ENCODE peak calls at places on chromosomes 12 and 14, in five cellular contexts. F is retina, Z is RPMI8226, X is iPS-NIHi11, U is progenitor cell of endocrine pancreas. P is an unnamed sample.

GRCh38 chr12:9931245-9931644 is 925 bp downstream of the CLEC2A start:
- DNase-seq in U (no peak), Z (no peak), F (no peak), X (no peak), P (no peak)

GRCh38 chr12:111529424-111530368 is 69.4 kb downstream of the ATXN2 start:
- DNase-seq in F (peak), U (peak), X (peak), Z (peak), P (peak)

GRCh38 chr12:57460457-57461325 is 1.1 kb downstream of the GLI1 start:
- DNase-seq in U (no peak), X (peak), Z (peak), F (peak), P (no peak)

GRCh38 chr14:56422703-56423213 is 156.8 kb upstream of the TMEM260 start:
- DNase-seq in Z (peak), F (peak), U (no peak), X (peak), P (peak)

GRCh38 chr12:69966839-69967238 is 141.8 kb downstream of the MYRFL start:
- DNase-seq in X (no peak), F (no peak), Z (no peak), U (no peak), P (no peak)

GRCh38 chr12:6838854-6839253 is 1.9 kb upstream of the GNB3 start:
- DNase-seq in U (no peak), F (no peak), X (no peak), Z (no peak), P (no peak)

GRCh38 chr12:49554266-49554665 is 13.7 kb downstream of the MCRS1 start:
- DNase-seq in Z (no peak), X (no peak), U (no peak), F (no peak), P (no peak)

GRCh38 chr12:113448874-113449273 is 22.8 kb downstream of the LHX5 start:
- DNase-seq in F (no peak), Z (no peak), U (no peak), X (no peak), P (no peak)

GRCh38 chr14:100406505-100407131 is 83.5 kb downstream of the SLC25A47 start:
- DNase-seq in X (no peak), F (no peak), Z (no peak), U (no peak), P (peak)

GRCh38 chr12:78887444-78887843 is 22.9 kb downstream of the SYT1 start:
- DNase-seq in Z (no peak), F (no peak), U (no peak), X (no peak), P (no peak)

GRCh38 chr12:123264642-123265041 is 7.0 kb downstream of the CDK2AP1 start:
- DNase-seq in F (no peak), X (peak), U (no peak), Z (no peak), P (no peak)

GRCh38 chr12:1355396-1355795 is 239.0 kb downstream of the FBXL14 start:
- DNase-seq in F (no peak), U (no peak), X (no peak), Z (no peak), P (no peak)

GRCh38 chr12:114013601-114014345 is 47.6 kb upstream of the RBM19 start:
- DNase-seq in Z (peak), F (no peak), X (peak), U (peak), P (peak)

GRCh38 chr14:104403421-104404220 is 175.9 kb upstream of the C14orf180 start:
- DNase-seq in X (peak), U (no peak), Z (no peak), F (no peak), P (no peak)

GRCh38 chr14:105389976-105390848 is 8.1 kb upstream of the TEX22 start:
- DNase-seq in U (no peak), X (no peak), Z (peak), F (no peak), P (no peak)

GRCh38 chr12:64814432-64814831 is 10.0 kb upstream of the TBC1D30 start:
- DNase-seq in U (no peak), F (no peak), X (no peak), Z (peak), P (no peak)

GRCh38 chr12:68910128-68910527 is 22.8 kb downstream of the CPM start:
- DNase-seq in X (no peak), F (no peak), Z (no peak), U (no peak), P (no peak)

GRCh38 chr12:110010853-110011835 is 11.9 kb downstream of the ANKRD13A start:
- DNase-seq in Z (peak), F (no peak), X (no peak), U (no peak), P (no peak)

GRCh38 chr12:52518574-52519469 is 1.4 kb downstream of the KRT5 start:
- DNase-seq in F (no peak), X (no peak), Z (no peak), U (peak), P (no peak)

GRCh38 chr14:75184447-75184846 is 8.0 kb upstream of the TMED10 start:
- DNase-seq in F (no peak), X (no peak), U (no peak), Z (no peak), P (peak)

GRCh38 chr12:67034110-67034879 is 234.9 kb upstream of the CAND1 start:
- DNase-seq in F (no peak), X (no peak), Z (no peak), U (no peak), P (no peak)

GRCh38 chr14:72613975-72614319 is 280.0 kb downstream of the DPF3 start:
- DNase-seq in U (peak), X (no peak), Z (no peak), F (no peak), P (no peak)

GRCh38 chr14:91885837-91886236 is 18.5 kb upstream of the TC2N start:
- DNase-seq in X (no peak), U (no peak), Z (no peak), F (no peak), P (no peak)